ENCODE peak calls at places on chromosomes 1 and 21, in seven cellular contexts. L, P, Y, V, D, N and U are unnamed samples.

GRCh38 chr1:4081806-4082645 is 182.0 kb upstream of the C1orf174 start:
- DNase-seq in L (no peak), P (no peak), Y (no peak), V (no peak), D (no peak), N (no peak), U (no peak)

GRCh38 chr1:2633936-2634491 is 1.2 kb upstream of the MMEL1 start:
- DNase-seq in L (no peak), P (no peak), Y (no peak), V (no peak), D (no peak), N (no peak), U (no peak)

GRCh38 chr1:58704616-58705021 is 4.8 kb upstream of the MYSM1 start:
- DNase-seq in L (peak), P (no peak), Y (no peak), V (no peak), D (peak), N (no peak), U (no peak)

GRCh38 chr1:166485620-166486019 is 318.8 kb upstream of the FAM78B start:
- DNase-seq in L (no peak), P (no peak), Y (no peak), V (no peak), D (no peak), N (peak), U (no peak)

GRCh38 chr1:24551910-24552571 is 3.8 kb upstream of the NCMAP start:
- DNase-seq in L (peak), P (peak), Y (peak), V (no peak), D (no peak), N (no peak), U (peak)

GRCh38 chr1:190563230-190563629 is 85.6 kb upstream of the BRINP3 start:
- DNase-seq in L (no peak), P (no peak), Y (no peak), V (no peak), D (no peak), N (no peak), U (no peak)

GRCh38 chr1:184664042-184664659 is 90.5 kb downstream of the EDEM3 start:
- DNase-seq in L (peak), P (peak), Y (peak), V (peak), D (peak), N (peak), U (peak)

GRCh38 chr1:44084998-44085675 is 33.5 kb upstream of the KLF17 start:
- DNase-seq in L (peak), P (peak), Y (peak), V (peak), D (no peak), N (peak), U (no peak)

GRCh38 chr1:27253611-27254010 is 19.2 kb downstream of the WDTC1 start:
- DNase-seq in L (no peak), P (no peak), Y (no peak), V (no peak), D (no peak), N (no peak), U (no peak)

GRCh38 chr1:95381980-95382379 is 148.0 kb downstream of the RWDD3 start:
- DNase-seq in L (peak), P (no peak), Y (no peak), V (no peak), D (no peak), N (no peak), U (no peak)

GRCh38 chr1:224300346-224300745 is 29.6 kb downstream of the NVL start:
- DNase-seq in L (no peak), P (peak), Y (peak), V (no peak), D (no peak), N (peak), U (no peak)

GRCh38 chr1:8055973-8056372 is 29.9 kb upstream of the ERRFI1 start:
- DNase-seq in L (no peak), P (peak), Y (peak), V (no peak), D (no peak), N (peak), U (no peak)

GRCh38 chr1:4724001-4724400 is 69.6 kb downstream of the AJAP1 start:
- DNase-seq in L (no peak), P (no peak), Y (no peak), V (no peak), D (no peak), N (no peak), U (no peak)

GRCh38 chr21:36773111-36773510 is 74.2 kb downstream of the SIM2 start:
- DNase-seq in L (no peak), P (peak), Y (peak), V (no peak), D (no peak), N (no peak), U (no peak)

GRCh38 chr1:39047374-39048229 is 21.5 kb downstream of the NDUFS5 start:
- DNase-seq in L (peak), P (peak), Y (peak), V (no peak), D (no peak), N (peak), U (no peak)

GRCh38 chr1:25699501-25700089 is 83.0 kb downstream of the MAN1C1 start:
- DNase-seq in L (no peak), P (peak), Y (no peak), V (no peak), D (no peak), N (no peak), U (no peak)

GRCh38 chr1:154607084-154607747 is 770 bp downstream of the ADAR start:
- DNase-seq in L (peak), P (peak), Y (peak), V (no peak), D (no peak), N (peak), U (no peak)

GRCh38 chr1:185337221-185337620 is 20.2 kb upstream of the IVNS1ABP start:
- DNase-seq in L (no peak), P (peak), Y (peak), V (no peak), D (no peak), N (peak), U (no peak)

GRCh38 chr1:161722406-161722805 is 1.1 kb downstream of the FCRLB start:
- DNase-seq in L (no peak), P (no peak), Y (no peak), V (no peak), D (no peak), N (no peak), U (no peak)

GRCh38 chr1:91736999-91737615 is 148.8 kb downstream of the TGFBR3 start:
- DNase-seq in L (peak), P (peak), Y (peak), V (no peak), D (peak), N (peak), U (peak)

GRCh38 chr1:83571536-83571935 is 427.4 kb downstream of the TTLL7 start:
- DNase-seq in L (no peak), P (no peak), Y (no peak), V (no peak), D (no peak), N (no peak), U (no peak)

GRCh38 chr1:232630047-232630893 is at the start of gene SIPA1L2:
- DNase-seq in L (peak), P (peak), Y (peak), V (peak), D (peak), N (peak), U (peak)

GRCh38 chr1:210754931-210755670 is 378.8 kb downstream of the KCNH1 start:
- DNase-seq in L (no peak), P (no peak), Y (no peak), V (no peak), D (no peak), N (peak), U (peak)

GRCh38 chr1:15919316-15919715 is 56.6 kb downstream of the ZBTB17 start:
- DNase-seq in L (peak), P (peak), Y (peak), V (no peak), D (no peak), N (peak), U (no peak)

GRCh38 chr1:153494976-153495535 is 34.6 kb upstream of the S100A7 start:
- DNase-seq in L (peak), P (peak), Y (peak), V (peak), D (peak), N (peak), U (peak)

GRCh38 chr1:231918239-231919015 is 291.8 kb downstream of the DISC1 start:
- DNase-seq in L (peak), P (peak), Y (peak), V (no peak), D (no peak), N (no peak), U (no peak)

GRCh38 chr1:64983110-64983509 is 16.8 kb upstream of the JAK1 start:
- DNase-seq in L (no peak), P (peak), Y (peak), V (no peak), D (no peak), N (peak), U (no peak)

GRCh38 chr1:70503358-70503757 is 92.3 kb downstream of the CTH start:
- DNase-seq in L (no peak), P (peak), Y (peak), V (no peak), D (no peak), N (no peak), U (no peak)

GRCh38 chr1:3433076-3433475 is 21.4 kb upstream of the ARHGEF16 start:
- DNase-seq in L (no peak), P (no peak), Y (no peak), V (no peak), D (no peak), N (no peak), U (no peak)

GRCh38 chr1:15848143-15848928 is 829 bp downstream of the SPEN start:
- DNase-seq in L (peak), P (peak), Y (peak), V (peak), D (peak), N (peak), U (no peak)

GRCh38 chr1:241156231-241156965 is 200.6 kb downstream of the RGS7 start:
- DNase-seq in L (peak), P (peak), Y (peak), V (no peak), D (no peak), N (no peak), U (no peak)

GRCh38 chr1:25486602-25487001 is 55.9 kb downstream of the MACO1 start:
- DNase-seq in L (peak), P (peak), Y (peak), V (no peak), D (peak), N (no peak), U (no peak)

GRCh38 chr1:52996653-52997052 is 65.4 kb upstream of the PODN start:
- DNase-seq in L (no peak), P (no peak), Y (peak), V (no peak), D (no peak), N (no peak), U (no peak)

GRCh38 chr1:17926906-17927305 is 171.8 kb downstream of the ACTL8 start:
- DNase-seq in L (no peak), P (no peak), Y (no peak), V (no peak), D (no peak), N (no peak), U (no peak)

GRCh38 chr1:118983558-118984021 is 4.6 kb downstream of the TBX15 start:
- DNase-seq in L (no peak), P (no peak), Y (no peak), V (peak), D (peak), N (no peak), U (no peak)

GRCh38 chr21:15749045-15749867 is 19.5 kb downstream of the USP25 start:
- DNase-seq in L (no peak), P (peak), Y (peak), V (no peak), D (no peak), N (no peak), U (no peak)

GRCh38 chr1:208513799-208514198 is 269.6 kb upstream of the PLXNA2 start:
- DNase-seq in L (no peak), P (no peak), Y (no peak), V (no peak), D (no peak), N (no peak), U (no peak)

GRCh38 chr1:179015396-179015795 is 10.3 kb upstream of the FAM20B start:
- DNase-seq in L (no peak), P (no peak), Y (no peak), V (no peak), D (no peak), N (no peak), U (no peak)

DNA sequence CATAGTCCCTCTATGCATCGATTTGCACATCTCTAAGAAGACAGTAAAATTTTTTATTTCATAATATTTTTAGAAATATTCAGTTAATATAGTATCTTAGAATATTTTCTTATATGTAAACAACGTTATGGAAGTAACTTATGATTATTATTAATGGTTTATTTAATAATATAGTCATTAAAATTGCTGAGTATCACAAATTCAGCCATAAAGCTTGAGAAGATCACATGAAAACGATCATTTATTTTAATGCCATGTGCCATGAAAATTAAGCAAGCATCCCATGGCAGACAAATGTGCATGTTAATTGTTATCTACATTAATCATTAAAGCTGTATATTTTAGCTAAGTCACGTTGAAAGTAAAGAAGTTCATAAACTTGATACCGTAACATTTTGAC is 907.1 kb downstream of the KCNT2 start:
- DNase-seq in L (no peak), P (no peak), Y (no peak), V (no peak), D (no peak), N (no peak), U (no peak)
- H2BK120ac ChIP-seq in L (no peak), P (no peak), Y (no peak), V (no peak), D (no peak), N (no peak), U (no peak)

GRCh38 chr1:111803951-111804350 is 48.2 kb downstream of the DDX20 start:
- DNase-seq in L (no peak), P (no peak), Y (no peak), V (no peak), D (no peak), N (no peak), U (no peak)

GRCh38 chr1:111798580-111798979 is 42.9 kb downstream of the DDX20 start:
- DNase-seq in L (no peak), P (no peak), Y (no peak), V (no peak), D (no peak), N (no peak), U (no peak)

GRCh38 chr1:111802984-111803383 is 47.3 kb downstream of the DDX20 start:
- DNase-seq in L (no peak), P (no peak), Y (no peak), V (no peak), D (no peak), N (no peak), U (no peak)

GRCh38 chr1:111802110-111802509 is 46.4 kb downstream of the DDX20 start:
- DNase-seq in L (no peak), P (no peak), Y (no peak), V (no peak), D (no peak), N (no peak), U (no peak)

DNA sequence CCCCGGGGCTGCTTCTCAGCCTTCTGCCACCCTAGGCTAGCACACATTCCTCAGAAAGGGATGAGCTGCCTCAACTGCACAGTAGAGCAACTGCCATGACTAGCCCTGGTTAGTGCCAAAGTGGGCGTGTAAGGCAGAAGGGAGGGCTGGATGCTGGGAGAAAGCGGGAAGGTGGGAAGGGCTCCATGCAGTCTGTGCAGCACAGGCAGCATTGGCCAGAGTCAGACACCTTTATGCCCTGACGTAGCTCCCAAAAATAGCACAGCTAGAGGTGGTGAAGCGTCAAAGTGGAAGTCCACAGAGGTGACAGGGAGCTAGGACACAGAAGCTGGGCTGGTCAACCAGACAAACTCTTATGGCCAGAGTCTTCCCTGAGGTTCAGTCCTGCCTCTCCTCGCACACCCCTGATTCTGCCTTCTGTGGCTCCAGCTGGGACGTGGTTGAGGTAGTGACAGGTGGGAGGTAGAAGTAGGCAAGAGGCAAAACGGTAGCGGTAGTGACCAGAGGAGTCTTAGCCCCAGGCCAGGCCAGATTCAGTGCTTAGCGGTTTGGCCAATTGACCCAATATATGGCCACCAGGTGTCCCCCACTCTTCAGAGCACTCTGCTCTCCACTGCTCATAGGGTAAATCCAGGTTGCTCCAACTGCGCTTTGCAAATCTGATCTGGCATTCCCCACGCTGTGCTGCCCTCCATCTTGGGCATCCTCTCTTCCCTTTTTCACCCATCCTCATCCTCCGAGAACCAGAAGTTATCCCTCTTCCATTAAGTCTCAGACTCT is 45.6 kb downstream of the DDX20 start:
- DNase-seq in L (peak), P (no peak), Y (no peak), V (no peak), D (peak), N (no peak), U (no peak)
- H2BK120ac ChIP-seq in L (no peak), P (no peak), Y (no peak), V (no peak), D (no peak), N (no peak), U (no peak)

DNA sequence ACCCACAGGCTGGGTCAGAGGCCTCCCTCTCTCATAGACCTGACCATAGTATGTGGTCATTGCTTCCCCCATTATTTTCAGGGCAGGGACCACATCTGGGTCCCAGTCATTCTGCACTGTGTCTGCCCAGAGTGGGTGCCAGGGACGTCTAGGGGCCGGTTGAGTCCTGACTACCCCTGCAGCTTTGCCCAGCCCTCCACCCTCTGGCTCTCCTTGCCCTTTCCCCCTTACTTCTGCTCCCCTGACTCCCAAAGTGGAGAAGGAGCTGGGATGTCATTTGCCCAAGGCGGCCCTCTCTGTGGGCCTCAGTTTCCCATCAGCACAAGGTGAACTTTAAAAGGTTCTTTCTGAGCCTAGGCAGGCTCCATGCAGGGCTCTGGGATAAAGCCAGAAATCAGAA is 4.3 kb upstream of the TTC22 start:
- DNase-seq in L (no peak), P (no peak), Y (no peak), V (no peak), D (no peak), N (no peak), U (no peak)
- H2BK120ac ChIP-seq in L (no peak), P (no peak), Y (no peak), V (no peak), D (no peak), N (no peak), U (no peak)

DNA sequence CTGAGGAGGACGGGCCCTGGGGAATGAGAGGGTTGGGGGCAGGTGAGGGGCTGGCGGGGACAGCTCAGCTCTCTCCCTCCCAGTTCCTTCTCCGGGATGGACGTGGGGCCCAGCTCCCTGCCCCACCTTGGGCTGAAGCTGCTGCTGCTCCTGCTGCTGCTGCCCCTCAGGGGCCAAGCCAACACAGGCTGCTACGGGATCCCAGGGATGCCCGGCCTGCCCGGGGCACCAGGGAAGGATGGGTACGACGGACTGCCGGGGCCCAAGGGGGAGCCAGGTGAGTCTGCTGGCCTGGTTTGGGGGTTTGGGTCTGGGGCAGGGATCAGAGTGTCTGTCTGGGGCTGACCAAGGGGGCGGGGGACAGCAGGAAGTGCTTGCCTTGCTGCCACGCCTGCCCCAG is 495 bp downstream of the C1QC start:
- DNase-seq in L (no peak), P (no peak), Y (no peak), V (no peak), D (no peak), N (no peak), U (no peak)
- H2BK120ac ChIP-seq in L (no peak), P (no peak), Y (no peak), V (no peak), D (no peak), N (no peak), U (no peak)

GRCh38 chr1:181459067-181459466 is 24.2 kb upstream of the CACNA1E start:
- DNase-seq in L (no peak), P (no peak), Y (no peak), V (peak), D (no peak), N (peak), U (no peak)
- H2BK120ac ChIP-seq in L (no peak), P (no peak), Y (no peak), V (no peak), D (no peak), N (no peak), U (no peak)

DNA sequence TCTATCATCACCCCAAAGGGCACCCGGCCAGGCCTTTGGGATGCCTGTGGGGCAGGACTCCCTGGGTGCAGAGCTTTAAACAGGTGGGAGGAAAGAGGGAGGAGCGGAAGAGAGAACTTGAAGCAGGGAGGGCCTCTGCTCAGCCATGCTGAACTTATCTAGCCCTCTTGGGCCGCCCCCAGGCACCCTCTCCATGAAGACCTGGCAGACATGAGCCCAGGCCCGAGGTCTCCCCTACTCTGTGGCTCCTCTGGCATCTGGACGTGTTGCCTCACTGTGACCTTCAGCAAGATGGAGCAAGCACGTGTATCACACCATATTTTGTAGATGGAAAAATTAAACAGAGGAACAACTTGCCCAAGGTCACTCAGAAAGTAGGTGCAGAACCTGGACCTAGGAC is 711.4 kb downstream of the MATN1 start:
- DNase-seq in L (no peak), P (no peak), Y (no peak), V (no peak), D (no peak), N (no peak), U (no peak)
- H2BK120ac ChIP-seq in L (no peak), P (no peak), Y (no peak), V (no peak), D (no peak), N (no peak), U (no peak)

GRCh38 chr1:160597705-160598104 is 18.4 kb upstream of the CD84 start:
- DNase-seq in L (no peak), P (no peak), Y (no peak), V (no peak), D (no peak), N (no peak), U (no peak)
- H2BK120ac ChIP-seq in L (no peak), P (no peak), Y (no peak), V (no peak), D (no peak), N (no peak), U (no peak)